ENCODE peak calls at places on chromosomes 13 and 19, in nine cellular contexts. H is vagina, S is K562, R is Panc1, G is esophagus muscularis mucosa, U is H1, K is breast epithelium, O is transverse colon, E is HCT116. F is an unnamed sample. For H3K4me1, the result is how much of the 10 kb centered on the place peaks cover.

GRCh38 chr13:94335786-94336357 is 143.6 kb downstream of the DCT start:
- DNase-seq in K (no peak), E (no peak), U (no peak), R (no peak), O (no peak), H (peak), G (peak), S (no peak), F (no peak)

GRCh38 chr13:25179810-25180437 is 7.8 kb upstream of the AMER2 start:
- DNase-seq in K (no peak), U (peak), R (no peak), H (no peak), E (no peak), S (no peak), O (no peak), G (peak), F (no peak)

GRCh38 chr19:4425531-4425930 is 23.1 kb downstream of the CHAF1A start:
- DNase-seq in S (peak), E (no peak), H (no peak), G (no peak), O (no peak), R (no peak), K (no peak), U (no peak), F (no peak)

GRCh38 chr13:24923305-24923640 is 159.3 kb downstream of the RNF17 start:
- DNase-seq in R (no peak), U (no peak), G (no peak), K (no peak), O (no peak), H (no peak), E (no peak), S (no peak), F (no peak)

GRCh38 chr13:66359910-66360552 is 870.1 kb downstream of the PCDH9 start:
- DNase-seq in H (no peak), O (no peak), K (no peak), G (no peak), S (no peak), R (no peak), U (no peak), E (no peak), F (no peak)

GRCh38 chr13:39385154-39385553 is 217.8 kb downstream of the LHFPL6 start:
- DNase-seq in U (peak), E (no peak), R (no peak), G (no peak), S (no peak), K (no peak), O (no peak), H (no peak), F (no peak)

GRCh38 chr19:2127758-2128157 is 23.6 kb downstream of the AP3D1 start:
- DNase-seq in H (no peak), O (no peak), G (no peak), U (no peak), R (no peak), E (no peak), K (no peak), S (no peak), F (no peak)

GRCh38 chr19:49997709-49998108 is 27.5 kb downstream of the VRK3 start:
- DNase-seq in U (peak), S (peak), E (peak), H (no peak), O (no peak), K (no peak), G (no peak), R (no peak), F (no peak)

GRCh38 chr19:6218497-6219146 is 61.2 kb downstream of the MLLT1 start:
- DNase-seq in U (peak), R (peak), G (peak), E (peak), K (peak), O (peak), S (peak), H (no peak), F (peak)

GRCh38 chr13:19959141-19959830 is 759 bp downstream of the ZMYM2 start:
- DNase-seq in O (peak), H (peak), E (peak), G (no peak), S (peak), U (peak), K (peak), R (no peak), F (peak)

GRCh38 chr19:16338470-16339360 is 14.1 kb downstream of the KLF2 start:
- DNase-seq in G (no peak), R (no peak), O (peak), U (no peak), H (no peak), K (peak), S (no peak), E (peak), F (no peak)

GRCh38 chr13:40980466-40980865 is 38.6 kb downstream of the ELF1 start:
- DNase-seq in K (no peak), U (no peak), O (no peak), G (no peak), S (no peak), E (no peak), R (no peak), H (no peak), F (no peak)

GRCh38 chr19:43563816-43564215 is 11.5 kb downstream of the XRCC1 start:
- DNase-seq in R (no peak), S (no peak), O (no peak), U (no peak), E (no peak), K (no peak), G (no peak), H (no peak), F (no peak)

GRCh38 chr13:75566658-75567057 is 17.1 kb downstream of the UCHL3 start:
- DNase-seq in S (no peak), G (no peak), E (no peak), U (no peak), O (no peak), K (no peak), R (no peak), H (no peak), F (no peak)

GRCh38 chr13:108779308-108779707 is 149.9 kb downstream of the MYO16 start:
- DNase-seq in O (no peak), K (no peak), G (no peak), S (peak), H (no peak), U (no peak), E (no peak), R (no peak), F (no peak)

GRCh38 chr13:109547942-109548860 is 238.2 kb downstream of the IRS2 start:
- DNase-seq in G (peak), H (no peak), O (no peak), U (no peak), K (no peak), R (no peak), E (no peak), S (no peak), F (no peak)

GRCh38 chr13:46668302-46668720 is 115.3 kb downstream of the LRCH1 start:
- DNase-seq in G (no peak), H (no peak), K (no peak), S (no peak), U (no peak), R (no peak), E (no peak), O (no peak), F (no peak)

GRCh38 chr19:11335449-11336146 is 3.9 kb downstream of the RAB3D start:
- DNase-seq in O (no peak), U (no peak), S (no peak), K (no peak), H (no peak), E (no peak), G (no peak), R (no peak), F (no peak)

GRCh38 chr19:14786421-14786851 is 8.1 kb upstream of the ADGRE2 start:
- DNase-seq in H (no peak), O (no peak), G (peak), K (no peak), S (peak), R (no peak), U (peak), E (no peak), F (peak)

GRCh38 chr13:90867336-90867683 is 480.2 kb upstream of the MIR17HG start:
- DNase-seq in K (peak), R (peak), S (peak), O (peak), E (peak), H (no peak), U (peak), G (no peak), F (peak)

GRCh38 chr13:47794963-47795362 is 206.1 kb downstream of the SUCLA2 start:
- DNase-seq in G (no peak), R (no peak), S (no peak), K (no peak), E (peak), H (no peak), O (no peak), U (no peak), F (no peak)

GRCh38 chr19:1616396-1616795 is 11.1 kb upstream of the UQCR11 start:
- DNase-seq in U (no peak), O (no peak), H (no peak), S (no peak), K (no peak), E (no peak), R (no peak), G (no peak), F (no peak)

GRCh38 chr13:112723771-112724170 is 33.9 kb downstream of the ATP11A start:
- DNase-seq in H (no peak), U (no peak), K (no peak), G (no peak), S (no peak), R (no peak), E (no peak), O (no peak), F (no peak)

GRCh38 chr13:110108348-110109139 is 198.4 kb downstream of the COL4A1 start:
- DNase-seq in S (no peak), U (no peak), H (peak), E (peak), O (peak), G (peak), R (no peak), K (peak), F (peak)

GRCh38 chr19:3034845-3035541 is 5.9 kb upstream of the TLE2 start:
- DNase-seq in G (no peak), K (peak), R (no peak), U (peak), E (no peak), O (peak), S (no peak), H (no peak), F (peak)

GRCh38 chr13:113742000-113742441 is 17.0 kb upstream of the TMEM255B start:
- DNase-seq in H (no peak), R (no peak), U (no peak), E (peak), S (peak), K (no peak), O (peak), G (no peak), F (no peak)

GRCh38 chr13:81686877-81687276 is 1346.0 kb upstream of the SPRY2 start:
- DNase-seq in G (no peak), K (no peak), U (no peak), S (no peak), R (no peak), O (no peak), H (no peak), E (no peak), F (no peak)

GRCh38 chr19:765179-765738 is 14.3 kb downstream of the MISP start:
- DNase-seq in R (no peak), S (no peak), U (no peak), E (no peak), O (no peak), G (no peak), H (no peak), K (no peak), F (no peak)

GRCh38 chr19:4937060-4937459 is 27.8 kb downstream of the UHRF1 start:
- DNase-seq in G (no peak), R (no peak), K (no peak), E (no peak), H (no peak), O (no peak), S (no peak), U (no peak), F (no peak)

GRCh38 chr13:38543561-38543960 is 143.3 kb upstream of the FREM2 start:
- DNase-seq in K (no peak), E (no peak), O (no peak), S (no peak), G (no peak), H (no peak), R (no peak), U (no peak), F (no peak)

GRCh38 chr13:114120486-114121430 is 11.7 kb downstream of the RASA3 start:
- DNase-seq in E (no peak), H (no peak), S (no peak), O (no peak), U (no peak), K (no peak), R (no peak), G (no peak), F (no peak)

GRCh38 chr19:492091-492531 is 4.2 kb upstream of the MADCAM1 start:
- DNase-seq in K (no peak), U (no peak), S (peak), R (no peak), G (no peak), H (no peak), E (no peak), O (no peak), F (no peak)

GRCh38 chr19:47331931-47332547 is at the start of gene C5AR2:
- DNase-seq in G (no peak), E (no peak), U (no peak), K (no peak), O (no peak), R (no peak), S (no peak), H (no peak), F (no peak)

GRCh38 chr13:25420161-25420560 is 48.4 kb downstream of the ATP8A2 start:
- DNase-seq in R (no peak), G (no peak), H (no peak), E (no peak), U (no peak), S (no peak), O (no peak), K (no peak), F (no peak)

GRCh38 chr13:23510979-23511735 is 59.1 kb upstream of the TNFRSF19 start:
- DNase-seq in R (no peak), O (no peak), G (no peak), U (no peak), E (peak), S (no peak), K (no peak), H (no peak), F (no peak)

GRCh38 chr13:44974056-44974798 is 15.0 kb downstream of the NUFIP1 start:
- DNase-seq in E (no peak), K (no peak), G (no peak), R (no peak), O (no peak), U (no peak), H (no peak), S (no peak), F (no peak)

GRCh38 chr19:31340059-31341025 is 8.9 kb downstream of the TSHZ3 start:
- DNase-seq in G (no peak), E (no peak), S (no peak), K (no peak), O (no peak), R (no peak), U (peak), H (no peak), F (peak)

DNA sequence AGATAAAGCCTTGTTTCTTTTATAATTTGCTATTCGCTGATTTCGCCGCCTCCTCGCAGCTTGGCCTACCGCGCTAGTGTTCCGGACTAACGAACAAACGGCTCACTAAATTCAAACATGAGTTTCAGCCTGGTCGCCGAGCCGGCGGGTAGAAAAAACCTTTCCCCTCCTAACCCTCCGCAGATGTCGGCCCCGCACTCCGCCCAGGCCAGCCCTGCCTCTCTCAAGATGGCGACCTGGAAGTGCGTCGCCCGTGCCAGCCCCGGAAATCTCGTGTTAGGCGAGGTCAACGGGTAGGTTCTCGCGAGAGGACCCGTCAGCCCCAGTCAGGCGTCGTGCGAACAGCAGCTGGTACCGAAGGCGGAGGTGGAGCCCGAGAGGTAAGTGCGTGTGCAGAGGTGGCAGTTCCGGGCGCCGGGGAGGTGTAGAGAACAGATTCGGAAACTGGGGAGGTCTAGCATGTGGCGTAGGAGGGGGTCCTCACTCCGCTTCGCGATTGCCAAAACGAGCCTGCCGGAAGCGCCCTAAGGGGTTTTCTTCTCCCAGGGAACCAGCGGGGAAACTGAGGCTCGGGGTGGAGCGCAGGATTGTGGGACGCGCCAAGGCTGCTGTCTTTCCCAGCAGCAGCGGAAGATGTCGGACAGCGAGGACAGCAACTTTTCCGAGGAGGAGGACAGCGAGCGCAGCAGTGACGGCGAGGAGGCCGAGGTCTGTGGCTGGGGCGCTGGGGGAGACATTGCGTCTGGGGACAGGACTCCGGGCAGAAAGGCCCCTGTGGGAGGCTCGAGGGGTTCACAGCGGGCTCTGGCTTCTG is at the start of gene SUPT5H:
- DNase-seq in U (peak), O (peak), K (peak), R (peak), H (peak), G (peak), E (peak), S (peak), F (peak)
- H3K4me1 ChIP-seq in U (under half), O (under half), K (under half), R (under half), H (half or more), G (half or more), E (under half), S (under half), F (under half)

GRCh38 chr19:35013820-35014754 is 14.0 kb downstream of the GRAMD1A start:
- DNase-seq in R (no peak), S (no peak), H (no peak), U (no peak), E (no peak), G (no peak), O (peak), K (no peak), F (no peak)
- TF ChIP-seq POLR2AphosphoS5 in R (no peak), S (no peak), H (no peak), U (no peak), E (no peak), G (no peak), O (no peak), K (no peak), F (no peak)

GRCh38 chr19:18450934-18451836 is 13.3 kb upstream of the ISYNA1 start:
- DNase-seq in S (peak), R (no peak), K (peak), O (peak), H (no peak), U (peak), G (peak), E (no peak), F (peak)
- H3K4me1 ChIP-seq in S (under half), R (under half), K (under half), O (under half), H (under half), U (under half), G (under half), E (under half), F (under half)

DNA sequence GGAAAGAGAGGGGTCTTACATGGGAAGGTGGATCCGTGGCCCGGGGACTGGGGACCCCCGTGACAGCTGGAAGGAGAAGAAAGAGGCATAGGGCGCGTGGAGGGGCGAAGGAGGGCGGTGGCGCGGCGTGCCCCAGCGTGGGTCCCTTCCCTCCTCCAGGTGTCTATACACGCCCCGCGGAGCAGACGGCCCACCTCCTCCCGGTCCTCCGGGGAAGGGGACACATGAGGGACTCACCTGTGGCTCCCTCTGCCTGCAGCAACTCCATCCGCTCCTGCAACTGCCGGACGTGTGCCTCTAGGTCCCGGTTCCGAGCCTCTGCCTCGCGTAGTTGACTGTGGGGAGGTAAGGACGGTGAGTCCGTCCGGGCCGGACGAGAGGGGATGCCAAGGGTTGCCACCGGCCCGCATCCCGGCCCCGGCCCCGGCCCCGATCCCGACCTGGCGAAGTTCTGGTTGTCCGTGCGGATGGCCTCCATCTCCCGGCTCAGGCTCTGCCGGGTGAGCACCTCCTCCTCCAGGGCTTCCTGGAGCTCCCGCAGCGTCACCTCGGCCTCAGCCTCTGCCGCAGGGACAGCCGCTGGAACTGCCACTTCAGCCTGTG is 2.4 kb upstream of the SIX5 start:
- DNase-seq in G (no peak), O (no peak), R (no peak), S (no peak), K (no peak), E (no peak), H (no peak), U (peak), F (no peak)
- TF ChIP-seq POLR2AphosphoS5 in G (no peak), O (no peak), R (peak), S (no peak), K (no peak), E (no peak), H (no peak), U (peak), F (no peak)

DNA sequence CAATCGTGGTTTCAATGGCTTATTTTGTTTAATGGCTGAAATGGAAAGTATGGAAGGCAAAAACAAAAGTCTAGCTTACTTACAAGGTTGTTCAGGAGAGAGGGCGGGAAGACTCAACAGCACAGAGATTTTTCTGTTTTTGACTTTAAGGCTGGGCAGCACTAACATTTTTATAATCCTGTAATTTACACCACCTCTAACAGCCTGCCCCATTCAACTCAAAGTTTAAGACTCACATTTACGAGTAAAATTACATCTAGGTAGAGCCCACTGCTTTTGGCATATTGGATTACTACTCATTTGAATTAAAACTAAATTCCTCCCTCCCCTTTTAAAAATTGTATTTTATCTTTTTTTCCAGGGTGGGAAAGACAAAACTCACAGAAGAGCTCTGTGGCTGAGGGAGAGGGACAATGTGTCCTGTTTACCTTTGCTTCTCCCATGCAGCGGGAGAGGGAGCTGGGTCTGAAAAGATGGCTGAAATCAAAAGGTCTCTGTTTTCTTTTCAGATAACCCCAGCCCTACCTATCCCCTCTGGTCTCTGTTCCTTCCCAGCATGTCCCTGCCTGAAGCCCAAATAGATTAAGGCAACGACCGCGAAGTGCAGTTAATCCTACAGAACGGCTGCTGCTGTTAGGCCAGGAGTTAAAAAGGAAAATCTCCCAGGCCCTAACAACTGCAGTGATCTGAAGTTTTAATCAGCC is 6.6 kb downstream of the EFNB2 start:
- DNase-seq in R (no peak), U (no peak), S (no peak), E (no peak), O (no peak), G (no peak), H (no peak), K (no peak), F (no peak)
- H3K4me1 ChIP-seq in R (under half), U (under half), S (under half), E (under half), O (under half), G (under half), H (half or more), K (under half), F (under half)

F was measured in prostate gland.